ENCODE peak calls at places on chromosome 1, in seven cellular contexts. A, E, M, I, R, H and U are unnamed samples.

GRCh38 chr1:15712158-15712557 is 23.9 kb upstream of the SLC25A34 start:
- DNase-seq in A (no peak), E (no peak), M (no peak), I (no peak), R (no peak), H (no peak), U (no peak)

GRCh38 chr1:10635385-10635896 is 160.7 kb downstream of the PEX14 start:
- DNase-seq in A (no peak), E (no peak), M (no peak), I (no peak), R (peak), H (no peak), U (no peak)

GRCh38 chr1:980137-980571 is 1.7 kb downstream of the PERM1 start:
- DNase-seq in A (no peak), E (no peak), M (no peak), I (no peak), R (no peak), H (no peak), U (no peak)

GRCh38 chr1:222892137-222892763 is 77.4 kb downstream of the DISP1 start:
- DNase-seq in A (no peak), E (no peak), M (no peak), I (no peak), R (no peak), H (no peak), U (peak)

GRCh38 chr1:18158731-18159130 is 51.1 kb downstream of the IGSF21 start:
- DNase-seq in A (no peak), E (no peak), M (no peak), I (no peak), R (no peak), H (no peak), U (no peak)

GRCh38 chr1:26278303-26278702 is 1.6 kb upstream of the SH3BGRL3 start:
- DNase-seq in A (no peak), E (no peak), M (peak), I (peak), R (peak), H (no peak), U (no peak)

GRCh38 chr1:9417695-9418094 is 121.6 kb upstream of the SLC25A33 start:
- DNase-seq in A (no peak), E (peak), M (no peak), I (no peak), R (no peak), H (no peak), U (no peak)

GRCh38 chr1:94245747-94246438 is 8.5 kb upstream of the ARHGAP29 start:
- DNase-seq in A (no peak), E (no peak), M (no peak), I (no peak), R (no peak), H (no peak), U (no peak)

GRCh38 chr1:205505076-205505729 is 734 bp downstream of the CDK18 start:
- DNase-seq in A (no peak), E (no peak), M (peak), I (no peak), R (peak), H (no peak), U (no peak)

GRCh38 chr1:26529405-26529654 is 231 bp upstream of the RPS6KA1 start:
- DNase-seq in A (peak), E (peak), M (no peak), I (no peak), R (no peak), H (no peak), U (no peak)

GRCh38 chr1:178232949-178233348 is 139.0 kb downstream of the RASAL2 start:
- DNase-seq in A (no peak), E (no peak), M (no peak), I (no peak), R (no peak), H (no peak), U (no peak)

GRCh38 chr1:41533731-41534080 is 49.2 kb upstream of the EDN2 start:
- DNase-seq in A (no peak), E (no peak), M (no peak), I (no peak), R (no peak), H (no peak), U (no peak)

GRCh38 chr1:184532199-184532598 is 145.4 kb downstream of the C1orf21 start:
- DNase-seq in A (no peak), E (no peak), M (no peak), I (no peak), R (no peak), H (no peak), U (no peak)

GRCh38 chr1:87410771-87411170 is 82.1 kb downstream of the LMO4 start:
- DNase-seq in A (no peak), E (no peak), M (peak), I (peak), R (no peak), H (no peak), U (no peak)

GRCh38 chr1:56547977-56548376 is 31.4 kb downstream of the PLPP3 start:
- DNase-seq in A (no peak), E (no peak), M (no peak), I (no peak), R (no peak), H (no peak), U (no peak)

GRCh38 chr1:194616835-194617234 is 1430.4 kb upstream of the B3GALT2 start:
- DNase-seq in A (no peak), E (no peak), M (no peak), I (no peak), R (no peak), H (no peak), U (no peak)

GRCh38 chr1:36603461-36603860 is 120.7 kb upstream of the CSF3R start:
- DNase-seq in A (no peak), E (no peak), M (no peak), I (no peak), R (no peak), H (no peak), U (no peak)

GRCh38 chr1:50416150-50416527 is 7.1 kb downstream of the DMRTA2 start:
- DNase-seq in A (no peak), E (no peak), M (no peak), I (no peak), R (no peak), H (no peak), U (no peak)

GRCh38 chr1:116433283-116434257 is 60.5 kb downstream of the ATP1A1 start:
- DNase-seq in A (peak), E (no peak), M (peak), I (peak), R (no peak), H (no peak), U (no peak)

GRCh38 chr1:41353744-41354143 is 7.5 kb upstream of the FOXO6 start:
- DNase-seq in A (no peak), E (no peak), M (peak), I (no peak), R (no peak), H (no peak), U (no peak)

GRCh38 chr1:77313491-77313890 is 31.7 kb downstream of the AK5 start:
- DNase-seq in A (peak), E (peak), M (peak), I (no peak), R (no peak), H (no peak), U (no peak)

GRCh38 chr1:75170981-75171380 is 36.8 kb downstream of the LHX8 start:
- DNase-seq in A (no peak), E (no peak), M (no peak), I (no peak), R (no peak), H (no peak), U (no peak)

GRCh38 chr1:200714504-200715187 is 24.0 kb upstream of the CAMSAP2 start:
- DNase-seq in A (no peak), E (no peak), M (no peak), I (no peak), R (no peak), H (no peak), U (no peak)

GRCh38 chr1:24900486-24900849 is 29.6 kb downstream of the RUNX3 start:
- DNase-seq in A (no peak), E (no peak), M (no peak), I (no peak), R (no peak), H (peak), U (no peak)

GRCh38 chr1:23210351-23210785 is 6.9 kb downstream of the HTR1D start:
- DNase-seq in A (no peak), E (no peak), M (peak), I (no peak), R (no peak), H (no peak), U (peak)

GRCh38 chr1:9128161-9128519 is 762 bp downstream of the GPR157 start:
- DNase-seq in A (no peak), E (no peak), M (peak), I (no peak), R (no peak), H (no peak), U (no peak)

GRCh38 chr1:46301406-46302090 is 1.9 kb downstream of the LRRC41 start:
- DNase-seq in A (peak), E (peak), M (peak), I (no peak), R (no peak), H (no peak), U (no peak)